ENCODE peak calls at places on chromosomes 3 and 15, in four cellular contexts. L is AG10803, V is GM13976, K is IMR-90. I is an unnamed sample.

GRCh38 chr15:68389936-68390790 is 41.8 kb downstream of the ITGA11 start:
- DNase-seq in L (peak), V (peak), K (peak), I (peak)

GRCh38 chr3:197256836-197257444 is 41.5 kb downstream of the DLG1 start:
- DNase-seq in L (peak), V (peak), K (peak), I (peak)

GRCh38 chr15:74168673-74169274 is 4.7 kb upstream of the ISLR start:
- DNase-seq in L (no peak), V (no peak), K (no peak), I (no peak)

GRCh38 chr3:124832782-124833709 is 54.1 kb downstream of the ITGB5 start:
- DNase-seq in L (peak), V (no peak), K (peak), I (no peak)

GRCh38 chr3:48623851-48624547 is 2.4 kb upstream of the TMEM89 start:
- DNase-seq in L (no peak), V (no peak), K (no peak), I (no peak)

GRCh38 chr3:63364909-63365308 is 86.8 kb downstream of the SYNPR start:
- DNase-seq in L (no peak), V (no peak), K (no peak), I (no peak)

GRCh38 chr15:91465696-91466095 is 365.6 kb downstream of the SV2B start:
- DNase-seq in L (no peak), V (no peak), K (no peak), I (no peak)

GRCh38 chr3:108453541-108454057 is 56.8 kb downstream of the MYH15 start:
- DNase-seq in L (no peak), V (no peak), K (peak), I (no peak)

GRCh38 chr3:172094621-172095557 is 55.5 kb downstream of the FNDC3B start:
- DNase-seq in L (no peak), V (peak), K (peak), I (peak)

GRCh38 chr15:25515633-25516032 is 76.8 kb upstream of the UBE3A start:
- DNase-seq in L (no peak), V (no peak), K (no peak), I (no peak)

GRCh38 chr15:26640601-26641000 is 132.3 kb downstream of the GABRB3 start:
- DNase-seq in L (no peak), V (no peak), K (no peak), I (no peak)

GRCh38 chr3:121529308-121529707 is 16.5 kb downstream of the POLQ start:
- DNase-seq in L (peak), V (no peak), K (peak), I (no peak)

GRCh38 chr3:161069441-161070251 is 35.5 kb downstream of the B3GALNT1 start:
- DNase-seq in L (peak), V (peak), K (peak), I (no peak)

GRCh38 chr3:158672293-158673176 is at the start of gene LXN:
- DNase-seq in L (peak), V (peak), K (peak), I (peak)

GRCh38 chr3:178194547-178194946 is 341.7 kb upstream of the KCNMB2 start:
- DNase-seq in L (no peak), V (no peak), K (no peak), I (no peak)

GRCh38 chr3:170961616-170962400 is 53.4 kb upstream of the EIF5A2 start:
- DNase-seq in L (peak), V (no peak), K (peak), I (peak)

GRCh38 chr15:66746231-66746605 is 44.2 kb downstream of the SMAD6 start:
- DNase-seq in L (no peak), V (no peak), K (no peak), I (no peak)

GRCh38 chr3:64505419-64505818 is 182.4 kb downstream of the ADAMTS9 start:
- DNase-seq in L (no peak), V (no peak), K (no peak), I (no peak)

GRCh38 chr15:64344651-64345262 is 11.2 kb downstream of the CSNK1G1 start:
- DNase-seq in L (peak), V (no peak), K (peak), I (no peak)

GRCh38 chr15:66883322-66883911 is 181.4 kb downstream of the SMAD6 start:
- DNase-seq in L (peak), V (no peak), K (peak), I (no peak)

GRCh38 chr15:100438570-100438969 is 90.2 kb downstream of the CERS3 start:
- DNase-seq in L (no peak), V (no peak), K (no peak), I (peak)

GRCh38 chr15:34126522-34126921 is 24.6 kb downstream of the PGBD4 start:
- DNase-seq in L (no peak), V (no peak), K (no peak), I (no peak)

GRCh38 chr15:34128898-34129297 is 27.0 kb downstream of the PGBD4 start:
- DNase-seq in L (no peak), V (no peak), K (no peak), I (no peak)

GRCh38 chr15:34125945-34126344 is 24.1 kb downstream of the PGBD4 start:
- DNase-seq in L (no peak), V (no peak), K (no peak), I (no peak)

GRCh38 chr15:34122771-34123183 is 20.9 kb downstream of the PGBD4 start:
- DNase-seq in L (peak), V (peak), K (peak), I (no peak)

DNA sequence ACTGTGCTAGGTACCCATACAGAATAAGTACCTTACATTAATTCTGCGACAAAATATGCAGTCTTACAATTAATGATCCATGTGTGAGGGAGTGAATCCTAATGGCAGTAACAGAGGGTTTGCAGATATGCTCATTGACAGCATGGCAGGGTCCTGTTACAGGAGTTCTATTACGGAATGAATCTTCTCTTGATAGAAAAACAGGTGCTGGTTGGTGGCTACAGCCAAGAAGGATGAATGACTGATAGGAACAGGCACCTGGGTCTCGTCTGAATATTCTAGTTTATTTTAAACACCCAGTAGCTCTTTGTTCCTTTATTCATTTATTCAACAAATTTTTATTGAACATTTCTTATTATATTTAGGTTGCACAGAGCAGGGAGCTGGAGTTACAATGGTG is 22.8 kb downstream of the PGBD4 start:
- DNase-seq in L (no peak), V (no peak), K (no peak), I (no peak)
- TF ChIP-seq CTCF in L (no peak), V (no peak), K (no peak), I (no peak)

GRCh38 chr15:61155741-61156700 is 73.1 kb downstream of the RORA start:
- DNase-seq in L (peak), V (no peak), K (no peak), I (no peak)
- TF ChIP-seq CTCF in L (no peak), V (no peak), K (no peak), I (no peak)

GRCh38 chr15:94042163-94042954 is 189.0 kb upstream of the MCTP2 start:
- DNase-seq in L (peak), V (no peak), K (peak), I (no peak)

GRCh38 chr15:94036156-94036555 is 195.2 kb upstream of the MCTP2 start:
- DNase-seq in L (no peak), V (no peak), K (no peak), I (no peak)

GRCh38 chr15:94041731-94042130 is 189.6 kb upstream of the MCTP2 start:
- DNase-seq in L (no peak), V (no peak), K (no peak), I (no peak)

GRCh38 chr15:94040523-94041248 is 190.7 kb upstream of the MCTP2 start:
- DNase-seq in L (peak), V (no peak), K (no peak), I (no peak)
- TF ChIP-seq CTCF in L (peak), V (no peak), K (no peak), I (no peak)

DNA sequence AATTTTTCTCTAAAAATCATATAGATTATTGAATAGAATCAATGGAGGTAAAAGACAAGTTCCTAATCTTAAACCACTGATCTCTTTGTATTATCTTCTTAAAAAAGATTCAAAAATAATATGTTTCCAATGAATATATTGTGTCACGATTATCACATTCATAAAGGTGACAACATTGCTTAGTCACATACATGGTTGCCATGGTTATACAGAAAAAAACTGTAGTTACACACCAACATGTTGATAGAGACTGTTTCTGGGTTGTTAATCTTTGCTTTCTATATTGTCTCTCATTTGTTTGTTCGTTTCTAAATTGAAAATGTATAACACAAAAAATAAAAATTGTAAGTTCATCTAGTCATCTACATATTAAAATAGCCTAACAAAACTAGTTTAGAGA is 376.0 kb upstream of the ALCAM start:
- DNase-seq in L (no peak), V (no peak), K (no peak), I (no peak)
- TF ChIP-seq CTCF in L (no peak), V (no peak), K (no peak), I (no peak)

DNA sequence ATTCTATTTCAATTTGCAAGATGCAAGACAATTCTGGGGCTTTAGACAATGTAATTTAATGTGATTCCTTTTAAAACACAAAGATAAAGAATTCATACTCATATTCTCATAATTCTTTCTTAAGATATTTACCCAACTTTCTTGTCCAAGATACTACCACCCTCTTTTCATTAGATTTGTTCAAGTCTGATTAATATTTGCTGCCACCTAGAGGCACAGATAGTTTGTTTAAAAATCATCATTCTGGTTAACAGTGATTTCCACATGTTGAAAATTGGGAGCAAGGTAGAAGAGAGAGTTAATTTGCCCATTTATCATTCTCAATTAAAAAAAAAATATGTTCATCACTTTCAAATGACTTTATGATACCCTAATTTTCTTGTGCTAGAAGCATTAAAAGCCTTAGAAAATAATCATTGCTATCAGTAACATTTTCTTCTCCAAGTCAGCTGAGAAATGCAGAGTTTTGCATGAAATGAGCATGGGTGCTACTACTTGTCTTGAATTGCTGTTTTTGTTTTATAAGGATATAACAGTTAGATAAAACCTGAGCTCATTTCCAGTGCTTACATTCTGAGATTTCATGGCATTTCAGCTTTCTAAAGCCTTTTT is 11.6 kb downstream of the TAMM41 start:
- DNase-seq in L (peak), V (peak), K (peak), I (no peak)
- TF ChIP-seq CTCF in L (peak), V (no peak), K (peak), I (peak)

I was measured in activated CD8-positive, alpha-beta T cell treated with anti-CD3 and anti-CD28 coated beads for 36 hours.